ENCODE peak calls at places on chromosomes 11 and 22, in five cellular contexts. One of them, this sample, is unnamed. For H3K27me3, the result is how much of the 10 kb centered on the place peaks cover.

GRCh38 chr11:115580927-115581680 is 76.9 kb upstream of the CADM1 start:
- DNase-seq in PC-3: no peak
- DNase-seq in mesendoderm: peak
- DNase-seq in transverse colon: peak
- DNase-seq in tibial nerve: peak
- DNase-seq in this sample: no peak

GRCh38 chr11:69337211-69337721 is 43.3 kb downstream of the MYEOV start:
- DNase-seq in PC-3: peak
- DNase-seq in mesendoderm: no peak
- DNase-seq in transverse colon: peak
- DNase-seq in tibial nerve: no peak
- DNase-seq in this sample: peak

GRCh38 chr11:73317373-73317772 is 9.3 kb downstream of the ARHGEF17 start:
- DNase-seq in PC-3: no peak
- DNase-seq in mesendoderm: no peak
- DNase-seq in transverse colon: peak
- DNase-seq in tibial nerve: no peak
- DNase-seq in this sample: no peak

GRCh38 chr11:57279131-57279530 is 42.1 kb upstream of the APLNR start:
- DNase-seq in PC-3: peak
- DNase-seq in mesendoderm: no peak
- DNase-seq in transverse colon: no peak
- DNase-seq in tibial nerve: no peak
- DNase-seq in this sample: no peak

GRCh38 chr11:19632435-19632834 is 80.2 kb upstream of the NAV2 start:
- DNase-seq in PC-3: peak
- DNase-seq in mesendoderm: no peak
- DNase-seq in transverse colon: no peak
- DNase-seq in tibial nerve: no peak
- DNase-seq in this sample: no peak

GRCh38 chr11:19512621-19513020 is 200.0 kb upstream of the NAV2 start:
- DNase-seq in PC-3: no peak
- DNase-seq in mesendoderm: no peak
- DNase-seq in transverse colon: no peak
- DNase-seq in tibial nerve: no peak
- DNase-seq in this sample: no peak

GRCh38 chr11:75347781-75348613 is 3.5 kb downstream of the ARRB1 start:
- DNase-seq in PC-3: no peak
- DNase-seq in mesendoderm: no peak
- DNase-seq in transverse colon: no peak
- DNase-seq in tibial nerve: no peak
- DNase-seq in this sample: no peak

GRCh38 chr11:76288166-76288978 is 82.1 kb upstream of the WNT11 start:
- DNase-seq in PC-3: no peak
- DNase-seq in mesendoderm: no peak
- DNase-seq in transverse colon: no peak
- DNase-seq in tibial nerve: no peak
- DNase-seq in this sample: no peak

GRCh38 chr11:72759468-72759867 is 7.3 kb upstream of the ARAP1 start:
- DNase-seq in PC-3: no peak
- DNase-seq in mesendoderm: no peak
- DNase-seq in transverse colon: no peak
- DNase-seq in tibial nerve: no peak
- DNase-seq in this sample: no peak

DNA sequence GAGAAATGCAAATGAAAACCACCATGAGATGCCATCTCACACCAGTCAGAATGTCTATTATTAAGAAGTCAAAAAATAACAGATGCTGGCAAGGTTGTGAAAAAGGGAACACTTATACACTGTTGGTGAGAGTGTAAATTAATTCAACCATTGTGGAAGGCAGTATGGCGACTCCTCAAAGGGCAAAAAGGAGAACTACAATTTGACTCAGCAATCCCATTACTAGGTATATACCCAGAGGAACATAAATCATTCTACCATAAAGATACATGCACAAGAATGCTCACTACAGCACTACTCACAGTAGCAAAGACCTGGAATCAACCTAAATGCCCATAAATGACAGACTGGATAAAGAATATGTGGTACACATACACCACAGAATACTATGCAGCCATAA is 161.1 kb upstream of the PDGFD start:
- DNase-seq in PC-3: no peak
- DNase-seq in mesendoderm: no peak
- DNase-seq in transverse colon: no peak
- DNase-seq in tibial nerve: no peak
- DNase-seq in this sample: no peak
- H3K27me3 ChIP-seq in PC-3: under half
- H3K27me3 ChIP-seq in mesendoderm: under half
- H3K27me3 ChIP-seq in transverse colon: under half
- H3K27me3 ChIP-seq in tibial nerve: under half
- H3K27me3 ChIP-seq in this sample: under half

GRCh38 chr22:39492186-39492585 is 9.9 kb upstream of the MIEF1 start:
- DNase-seq in PC-3: no peak
- DNase-seq in mesendoderm: no peak
- DNase-seq in transverse colon: no peak
- DNase-seq in tibial nerve: no peak
- DNase-seq in this sample: no peak
- H3K27me3 ChIP-seq in PC-3: under half
- H3K27me3 ChIP-seq in mesendoderm: under half
- H3K27me3 ChIP-seq in transverse colon: under half
- H3K27me3 ChIP-seq in tibial nerve: under half
- H3K27me3 ChIP-seq in this sample: under half

DNA sequence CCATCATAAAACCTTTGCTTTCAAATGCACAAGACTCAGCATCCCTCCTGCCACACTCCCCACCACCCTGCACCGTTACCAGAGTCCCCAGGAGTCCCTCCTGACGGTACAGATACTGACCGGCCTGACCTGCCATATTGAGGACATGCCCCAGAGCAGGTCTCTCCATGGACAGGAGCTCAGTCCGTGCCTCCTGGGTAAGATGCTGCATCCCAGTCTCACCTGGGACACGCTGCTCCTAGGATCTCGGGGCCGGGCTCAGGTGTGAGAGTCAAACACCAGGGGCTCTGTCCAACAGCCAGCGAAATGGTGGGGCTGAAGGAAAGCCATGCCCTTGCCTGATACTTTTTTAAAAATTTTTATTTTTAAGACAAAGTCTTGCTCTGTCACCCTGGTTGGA is 328.3 kb downstream of the SHANK2 start:
- DNase-seq in PC-3: no peak
- DNase-seq in mesendoderm: no peak
- DNase-seq in transverse colon: no peak
- DNase-seq in tibial nerve: no peak
- DNase-seq in this sample: no peak
- H3K27me3 ChIP-seq in PC-3: under half
- H3K27me3 ChIP-seq in mesendoderm: under half
- H3K27me3 ChIP-seq in transverse colon: under half
- H3K27me3 ChIP-seq in tibial nerve: under half
- H3K27me3 ChIP-seq in this sample: under half

DNA sequence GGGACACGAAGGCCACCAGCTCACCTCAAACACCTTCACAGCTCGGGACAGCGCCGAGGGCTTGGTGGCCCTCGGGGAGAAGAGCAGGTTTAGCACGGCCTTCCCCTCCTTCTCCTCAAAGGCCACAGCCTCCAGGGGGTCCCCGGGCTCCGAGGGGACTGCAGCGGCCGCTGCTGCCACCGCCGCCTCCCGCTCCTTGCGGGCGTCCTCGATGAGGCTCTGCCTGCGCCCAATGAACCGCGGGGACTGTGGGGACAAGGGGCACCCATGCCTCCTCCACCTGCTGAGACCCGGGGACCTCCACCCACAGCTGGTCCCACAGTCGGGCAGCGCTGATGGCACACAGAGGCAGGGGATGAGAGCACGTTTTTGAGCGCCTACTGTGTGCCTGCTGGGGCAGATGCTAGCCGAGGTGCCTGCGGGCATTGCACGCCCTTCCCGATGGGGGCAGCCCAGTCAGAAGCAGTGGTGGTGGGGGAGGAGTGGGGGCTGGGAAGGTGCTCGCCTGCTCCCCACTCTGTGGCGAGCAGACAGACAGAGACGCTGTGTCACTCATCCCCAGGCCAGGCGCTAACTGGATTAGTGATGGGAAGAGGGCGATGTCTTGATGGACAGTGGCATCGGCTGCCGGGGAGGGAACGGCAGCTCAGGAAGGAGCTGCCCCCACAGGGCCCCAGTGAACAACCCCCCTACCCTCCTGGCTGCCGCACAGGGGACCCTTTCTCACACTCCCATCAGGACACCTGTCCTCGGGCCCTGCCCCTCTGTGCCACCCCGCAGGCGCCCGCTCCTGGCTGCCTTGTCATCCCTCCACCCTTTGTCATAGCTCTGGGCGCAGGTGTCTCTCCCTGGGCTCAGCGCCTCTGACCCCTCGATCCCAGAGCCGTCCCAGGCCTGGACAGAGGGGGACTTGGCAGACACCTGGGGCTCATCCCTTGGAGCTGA is 1.7 kb downstream of the TH start:
- DNase-seq in PC-3: no peak
- DNase-seq in mesendoderm: no peak
- DNase-seq in transverse colon: no peak
- DNase-seq in tibial nerve: no peak
- DNase-seq in this sample: no peak
- H3K27me3 ChIP-seq in PC-3: under half
- H3K27me3 ChIP-seq in mesendoderm: under half
- H3K27me3 ChIP-seq in transverse colon: under half
- H3K27me3 ChIP-seq in tibial nerve: under half
- H3K27me3 ChIP-seq in this sample: under half

GRCh38 chr22:49411236-49411635 is 416.4 kb downstream of the BRD1 start:
- DNase-seq in PC-3: no peak
- DNase-seq in mesendoderm: no peak
- DNase-seq in transverse colon: no peak
- DNase-seq in tibial nerve: no peak
- DNase-seq in this sample: no peak
- H3K27me3 ChIP-seq in PC-3: half or more
- H3K27me3 ChIP-seq in mesendoderm: under half
- H3K27me3 ChIP-seq in transverse colon: under half
- H3K27me3 ChIP-seq in tibial nerve: under half
- H3K27me3 ChIP-seq in this sample: under half

DNA sequence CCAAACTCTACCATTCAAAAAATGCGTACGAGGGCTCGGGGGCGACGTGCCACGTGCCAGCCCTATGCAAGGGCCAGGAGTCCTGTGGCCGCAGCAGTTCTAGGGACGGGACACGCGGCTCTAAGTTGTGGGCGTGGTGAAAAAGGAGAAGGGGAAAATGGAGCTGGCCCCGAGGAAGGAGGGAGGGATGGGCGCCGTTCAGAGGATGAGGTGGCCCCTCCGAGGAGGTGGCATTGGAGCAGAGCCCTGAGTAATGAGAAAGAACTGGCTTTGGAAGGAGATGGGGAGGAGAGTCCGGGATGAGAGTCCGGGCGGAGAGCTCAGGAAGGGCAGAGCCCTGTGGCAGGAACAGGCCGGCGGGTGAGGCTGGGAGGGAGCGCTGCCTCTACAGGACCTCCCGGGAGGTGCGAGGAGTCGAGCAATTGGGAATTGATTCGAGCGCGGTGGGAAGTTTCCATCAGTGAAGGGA is 21.0 kb downstream of the OTUB1 start:
- DNase-seq in PC-3: peak
- DNase-seq in mesendoderm: peak
- DNase-seq in transverse colon: no peak
- DNase-seq in tibial nerve: no peak
- DNase-seq in this sample: no peak
- H3K27me3 ChIP-seq in PC-3: under half
- H3K27me3 ChIP-seq in mesendoderm: under half
- H3K27me3 ChIP-seq in transverse colon: under half
- H3K27me3 ChIP-seq in tibial nerve: under half
- H3K27me3 ChIP-seq in this sample: under half